ENCODE peak calls at places on chromosomes 2 and 18, in nine cellular contexts. One of them, this sample, is unnamed. For H3K4me1, the result is how much of the 10 kb centered on the place peaks cover.

GRCh38 chr2:85243101-85244072 is 84.4 kb downstream of the TGOLN2 start:
- DNase-seq in NT2/D1: no peak
- DNase-seq in CD8-positive, alpha-beta memory T cell: no peak
- DNase-seq in thoracic aorta: no peak
- DNase-seq in heart left ventricle: peak
- DNase-seq in adrenal gland: peak
- DNase-seq in neural progenitor cell: peak
- DNase-seq in fibroblast of lung: no peak
- DNase-seq in mammary epithelial cell: no peak
- DNase-seq in this sample: peak

GRCh38 chr18:41657189-41657588 is 297.8 kb upstream of the PIK3C3 start:
- DNase-seq in NT2/D1: no peak
- DNase-seq in CD8-positive, alpha-beta memory T cell: no peak
- DNase-seq in thoracic aorta: no peak
- DNase-seq in heart left ventricle: no peak
- DNase-seq in adrenal gland: no peak
- DNase-seq in neural progenitor cell: no peak
- DNase-seq in fibroblast of lung: no peak
- DNase-seq in mammary epithelial cell: no peak
- DNase-seq in this sample: no peak

GRCh38 chr2:148124271-148124670 is 103.4 kb downstream of the MBD5 start:
- DNase-seq in NT2/D1: no peak
- DNase-seq in CD8-positive, alpha-beta memory T cell: no peak
- DNase-seq in thoracic aorta: no peak
- DNase-seq in heart left ventricle: no peak
- DNase-seq in adrenal gland: no peak
- DNase-seq in neural progenitor cell: no peak
- DNase-seq in fibroblast of lung: peak
- DNase-seq in mammary epithelial cell: peak
- DNase-seq in this sample: no peak

GRCh38 chr2:5725794-5726463 is 33.7 kb downstream of the SOX11 start:
- DNase-seq in NT2/D1: peak
- DNase-seq in CD8-positive, alpha-beta memory T cell: no peak
- DNase-seq in thoracic aorta: no peak
- DNase-seq in heart left ventricle: no peak
- DNase-seq in adrenal gland: no peak
- DNase-seq in neural progenitor cell: peak
- DNase-seq in fibroblast of lung: peak
- DNase-seq in mammary epithelial cell: no peak
- DNase-seq in this sample: no peak

GRCh38 chr18:51288582-51288981 is 91.1 kb upstream of the MEX3C start:
- DNase-seq in NT2/D1: no peak
- DNase-seq in CD8-positive, alpha-beta memory T cell: no peak
- DNase-seq in thoracic aorta: no peak
- DNase-seq in heart left ventricle: no peak
- DNase-seq in adrenal gland: peak
- DNase-seq in neural progenitor cell: no peak
- DNase-seq in fibroblast of lung: no peak
- DNase-seq in mammary epithelial cell: no peak
- DNase-seq in this sample: no peak

GRCh38 chr2:24101992-24102391 is 17.4 kb upstream of the TP53I3 start:
- DNase-seq in NT2/D1: no peak
- DNase-seq in CD8-positive, alpha-beta memory T cell: no peak
- DNase-seq in thoracic aorta: no peak
- DNase-seq in heart left ventricle: no peak
- DNase-seq in adrenal gland: no peak
- DNase-seq in neural progenitor cell: no peak
- DNase-seq in fibroblast of lung: no peak
- DNase-seq in mammary epithelial cell: no peak
- DNase-seq in this sample: no peak

GRCh38 chr2:172062402-172063004 is 22.8 kb upstream of the DLX1 start:
- DNase-seq in NT2/D1: no peak
- DNase-seq in CD8-positive, alpha-beta memory T cell: no peak
- DNase-seq in thoracic aorta: no peak
- DNase-seq in heart left ventricle: no peak
- DNase-seq in adrenal gland: no peak
- DNase-seq in neural progenitor cell: no peak
- DNase-seq in fibroblast of lung: no peak
- DNase-seq in mammary epithelial cell: no peak
- DNase-seq in this sample: no peak

GRCh38 chr2:226763320-226763719 is 36.3 kb downstream of the IRS1 start:
- DNase-seq in NT2/D1: no peak
- DNase-seq in CD8-positive, alpha-beta memory T cell: no peak
- DNase-seq in thoracic aorta: no peak
- DNase-seq in heart left ventricle: no peak
- DNase-seq in adrenal gland: no peak
- DNase-seq in neural progenitor cell: no peak
- DNase-seq in fibroblast of lung: peak
- DNase-seq in mammary epithelial cell: peak
- DNase-seq in this sample: no peak

GRCh38 chr2:241803387-241804325 is 5.3 kb upstream of the NEU4 start:
- DNase-seq in NT2/D1: no peak
- DNase-seq in CD8-positive, alpha-beta memory T cell: peak
- DNase-seq in thoracic aorta: no peak
- DNase-seq in heart left ventricle: peak
- DNase-seq in adrenal gland: peak
- DNase-seq in neural progenitor cell: no peak
- DNase-seq in fibroblast of lung: peak
- DNase-seq in mammary epithelial cell: peak
- DNase-seq in this sample: peak

GRCh38 chr2:196544906-196545433 is 94.5 kb upstream of the CCDC150 start:
- DNase-seq in NT2/D1: no peak
- DNase-seq in CD8-positive, alpha-beta memory T cell: no peak
- DNase-seq in thoracic aorta: no peak
- DNase-seq in heart left ventricle: no peak
- DNase-seq in adrenal gland: no peak
- DNase-seq in neural progenitor cell: no peak
- DNase-seq in fibroblast of lung: peak
- DNase-seq in mammary epithelial cell: no peak
- DNase-seq in this sample: no peak

GRCh38 chr18:58865009-58865345 is 300 bp downstream of the ZNF532 start:
- DNase-seq in NT2/D1: no peak
- DNase-seq in CD8-positive, alpha-beta memory T cell: no peak
- DNase-seq in thoracic aorta: no peak
- DNase-seq in heart left ventricle: no peak
- DNase-seq in adrenal gland: no peak
- DNase-seq in neural progenitor cell: no peak
- DNase-seq in fibroblast of lung: no peak
- DNase-seq in mammary epithelial cell: no peak
- DNase-seq in this sample: no peak

GRCh38 chr2:232498452-232498851 is 10.8 kb upstream of the ECEL1 start:
- DNase-seq in NT2/D1: no peak
- DNase-seq in CD8-positive, alpha-beta memory T cell: no peak
- DNase-seq in thoracic aorta: no peak
- DNase-seq in heart left ventricle: no peak
- DNase-seq in adrenal gland: no peak
- DNase-seq in neural progenitor cell: no peak
- DNase-seq in fibroblast of lung: no peak
- DNase-seq in mammary epithelial cell: no peak
- DNase-seq in this sample: no peak

GRCh38 chr18:79242246-79242645 is 153.5 kb upstream of the NFATC1 start:
- DNase-seq in NT2/D1: no peak
- DNase-seq in CD8-positive, alpha-beta memory T cell: no peak
- DNase-seq in thoracic aorta: no peak
- DNase-seq in heart left ventricle: no peak
- DNase-seq in adrenal gland: no peak
- DNase-seq in neural progenitor cell: no peak
- DNase-seq in fibroblast of lung: peak
- DNase-seq in mammary epithelial cell: no peak
- DNase-seq in this sample: no peak

GRCh38 chr2:163774862-163775261 is 39.1 kb upstream of the FIGN start:
- DNase-seq in NT2/D1: no peak
- DNase-seq in CD8-positive, alpha-beta memory T cell: no peak
- DNase-seq in thoracic aorta: no peak
- DNase-seq in heart left ventricle: no peak
- DNase-seq in adrenal gland: no peak
- DNase-seq in neural progenitor cell: no peak
- DNase-seq in fibroblast of lung: peak
- DNase-seq in mammary epithelial cell: peak
- DNase-seq in this sample: no peak

GRCh38 chr2:152240559-152241231 is 65.1 kb upstream of the STAM2 start:
- DNase-seq in NT2/D1: no peak
- DNase-seq in CD8-positive, alpha-beta memory T cell: no peak
- DNase-seq in thoracic aorta: no peak
- DNase-seq in heart left ventricle: no peak
- DNase-seq in adrenal gland: no peak
- DNase-seq in neural progenitor cell: no peak
- DNase-seq in fibroblast of lung: peak
- DNase-seq in mammary epithelial cell: peak
- DNase-seq in this sample: no peak

GRCh38 chr2:230412846-230413245 is 3.2 kb upstream of the SP100 start:
- DNase-seq in NT2/D1: no peak
- DNase-seq in CD8-positive, alpha-beta memory T cell: no peak
- DNase-seq in thoracic aorta: no peak
- DNase-seq in heart left ventricle: no peak
- DNase-seq in adrenal gland: no peak
- DNase-seq in neural progenitor cell: no peak
- DNase-seq in fibroblast of lung: no peak
- DNase-seq in mammary epithelial cell: no peak
- DNase-seq in this sample: no peak
- H3K4me1 ChIP-seq in NT2/D1: under half
- H3K4me1 ChIP-seq in CD8-positive, alpha-beta memory T cell: under half
- H3K4me1 ChIP-seq in thoracic aorta: under half
- H3K4me1 ChIP-seq in heart left ventricle: under half
- H3K4me1 ChIP-seq in adrenal gland: under half
- H3K4me1 ChIP-seq in neural progenitor cell: under half
- H3K4me1 ChIP-seq in fibroblast of lung: under half
- H3K4me1 ChIP-seq in mammary epithelial cell: under half
- H3K4me1 ChIP-seq in this sample: under half

GRCh38 chr2:157838442-157839161 is 37.5 kb downstream of the ACVR1 start:
- DNase-seq in NT2/D1: no peak
- DNase-seq in CD8-positive, alpha-beta memory T cell: no peak
- DNase-seq in thoracic aorta: peak
- DNase-seq in heart left ventricle: peak
- DNase-seq in adrenal gland: peak
- DNase-seq in neural progenitor cell: peak
- DNase-seq in fibroblast of lung: peak
- DNase-seq in mammary epithelial cell: peak
- DNase-seq in this sample: peak
- H3K4me1 ChIP-seq in NT2/D1: under half
- H3K4me1 ChIP-seq in CD8-positive, alpha-beta memory T cell: under half
- H3K4me1 ChIP-seq in thoracic aorta: half or more
- H3K4me1 ChIP-seq in heart left ventricle: half or more
- H3K4me1 ChIP-seq in adrenal gland: half or more
- H3K4me1 ChIP-seq in neural progenitor cell: half or more
- H3K4me1 ChIP-seq in fibroblast of lung: under half
- H3K4me1 ChIP-seq in mammary epithelial cell: under half
- H3K4me1 ChIP-seq in this sample: under half

DNA sequence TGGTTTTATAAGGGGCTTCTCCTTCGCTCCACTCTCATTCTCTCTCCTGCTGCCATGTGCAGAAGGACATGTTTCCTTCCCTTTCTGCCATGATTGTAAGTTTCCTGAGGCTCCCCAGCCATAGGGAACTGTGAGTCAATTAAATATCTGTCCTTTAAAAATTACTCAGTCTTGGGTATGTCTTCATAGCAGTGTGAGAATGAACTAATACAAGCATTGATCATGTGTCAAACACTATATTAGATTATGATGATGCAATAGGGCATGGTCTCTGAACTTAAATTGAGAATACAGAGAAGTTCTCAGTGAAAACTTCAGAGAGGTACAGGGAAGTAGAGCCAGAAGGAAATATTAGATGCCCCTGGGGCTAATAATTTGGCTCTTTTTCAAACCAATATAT is 5.9 kb upstream of the MAP4K3 start:
- DNase-seq in NT2/D1: no peak
- DNase-seq in CD8-positive, alpha-beta memory T cell: no peak
- DNase-seq in thoracic aorta: no peak
- DNase-seq in heart left ventricle: no peak
- DNase-seq in adrenal gland: no peak
- DNase-seq in neural progenitor cell: no peak
- DNase-seq in fibroblast of lung: no peak
- DNase-seq in mammary epithelial cell: no peak
- DNase-seq in this sample: no peak
- H3K4me1 ChIP-seq in NT2/D1: under half
- H3K4me1 ChIP-seq in CD8-positive, alpha-beta memory T cell: under half
- H3K4me1 ChIP-seq in thoracic aorta: under half
- H3K4me1 ChIP-seq in heart left ventricle: under half
- H3K4me1 ChIP-seq in adrenal gland: under half
- H3K4me1 ChIP-seq in neural progenitor cell: under half
- H3K4me1 ChIP-seq in fibroblast of lung: under half
- H3K4me1 ChIP-seq in mammary epithelial cell: under half
- H3K4me1 ChIP-seq in this sample: under half

DNA sequence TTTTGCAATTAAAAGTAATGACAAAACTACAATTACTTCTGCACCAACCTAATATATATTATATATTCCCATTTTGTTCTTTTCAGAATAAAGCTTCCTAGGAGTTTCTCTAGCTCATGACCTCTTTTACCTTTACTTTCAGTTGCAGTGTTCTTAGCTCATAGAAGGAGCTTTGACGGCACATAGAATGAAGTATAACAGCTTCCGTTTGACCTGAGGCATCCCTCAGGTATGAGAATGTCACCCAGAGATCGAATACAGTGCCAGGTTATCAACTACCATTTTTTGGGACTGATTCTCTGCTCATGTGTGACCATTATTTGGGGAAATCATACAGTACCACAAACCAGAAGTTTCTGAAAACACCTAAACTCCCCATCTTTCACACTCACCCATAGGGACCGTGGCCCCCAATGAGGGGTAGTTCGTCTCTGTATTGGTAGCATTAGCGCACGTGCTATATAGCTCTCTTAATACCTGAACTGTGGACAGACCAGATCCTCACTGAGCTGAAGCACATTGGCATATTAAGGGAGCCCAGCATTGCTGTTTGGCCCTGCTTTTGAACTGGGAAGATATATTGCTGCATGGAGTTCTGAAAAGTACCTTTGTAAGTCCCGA is 123.0 kb downstream of the SPTBN1 start:
- DNase-seq in NT2/D1: no peak
- DNase-seq in CD8-positive, alpha-beta memory T cell: no peak
- DNase-seq in thoracic aorta: no peak
- DNase-seq in heart left ventricle: no peak
- DNase-seq in adrenal gland: no peak
- DNase-seq in neural progenitor cell: no peak
- DNase-seq in fibroblast of lung: no peak
- DNase-seq in mammary epithelial cell: no peak
- DNase-seq in this sample: no peak
- H3K4me1 ChIP-seq in NT2/D1: under half
- H3K4me1 ChIP-seq in CD8-positive, alpha-beta memory T cell: half or more
- H3K4me1 ChIP-seq in thoracic aorta: under half
- H3K4me1 ChIP-seq in heart left ventricle: half or more
- H3K4me1 ChIP-seq in adrenal gland: half or more
- H3K4me1 ChIP-seq in neural progenitor cell: under half
- H3K4me1 ChIP-seq in fibroblast of lung: under half
- H3K4me1 ChIP-seq in mammary epithelial cell: under half
- H3K4me1 ChIP-seq in this sample: under half